ENCODE peak calls at places on chromosomes 12 and 14, in ten cellular contexts. H is stimulated activated CD8-positive, alpha-beta memory T cell treated with anti-CD3 and anti-CD28 coated beads, Interleukin-7, amount 100 ng/mL, for 1 hour; I is fibroblast of the conjunctiva; A is activated T-cell treated with anti-CD3 and anti-CD28 coated beads, Interleukin-2, amount 50 U/mL, for 4 hours; L is AG08396; X is fibroblast of pulmonary artery; R is left cardiac atrium; O is WTC11; Z is osteoblast; P is H4. E is an unnamed sample.

GRCh38 chr12:122121341-122122192 is 43.0 kb downstream of the MLXIP start:
- DNase-seq in H (no peak), I (no peak), A (no peak), L (no peak), X (no peak), R (no peak), O (no peak), Z (no peak), P (no peak), E (no peak)

GRCh38 chr12:12294215-12295005 is 27.6 kb upstream of the LRP6 start:
- DNase-seq in H (no peak), I (no peak), A (no peak), L (peak; percentile 40), X (peak; percentile 58), R (no peak), O (peak; percentile 30), Z (peak; percentile 58), P (no peak), E (no peak)

GRCh38 chr14:72332054-72332453 is 399.8 kb downstream of the RGS6 start:
- DNase-seq in H (no peak), I (no peak), A (no peak), L (no peak), X (no peak), R (no peak), O (no peak), Z (no peak), P (no peak), E (no peak)

GRCh38 chr14:20456971-20457370 is 1.9 kb downstream of the APEX1 start:
- DNase-seq in H (no peak), I (no peak), A (no peak), L (no peak), X (no peak), R (peak; percentile 34), O (no peak), Z (no peak), P (no peak), E (no peak)

GRCh38 chr14:101556566-101557320 is 4.6 kb upstream of the DIO3 start:
- DNase-seq in H (no peak), I (no peak), A (no peak), L (no peak), X (no peak), R (no peak), O (no peak), Z (peak; percentile 87), P (no peak), E (no peak)

GRCh38 chr14:63542231-63542999 is 762 bp downstream of the PPP2R5E start:
- DNase-seq in H (no peak), I (no peak), A (peak; percentile 4), L (no peak), X (no peak), R (peak; percentile 45), O (peak; percentile 36), Z (peak; percentile 58), P (no peak), E (no peak)

GRCh38 chr12:105995986-105996385 is 142.8 kb downstream of the NUAK1 start:
- DNase-seq in H (no peak), I (no peak), A (no peak), L (no peak), X (no peak), R (no peak), O (no peak), Z (no peak), P (peak; percentile 23), E (peak; percentile 55)

GRCh38 chr12:126248871-126249403 is 1183.7 kb downstream of the AACS start:
- DNase-seq in H (no peak), I (no peak), A (no peak), L (no peak), X (peak; percentile 23), R (no peak), O (no peak), Z (no peak), P (no peak), E (no peak)

GRCh38 chr12:109710747-109711595 is 2.7 kb upstream of the FAM222A start:
- DNase-seq in H (no peak), I (no peak), A (no peak), L (peak; percentile 53), X (no peak), R (no peak), O (no peak), Z (peak; percentile 97), P (no peak), E (peak; percentile 24)

GRCh38 chr12:76537923-76538322 is 21.6 kb downstream of the OSBPL8 start:
- DNase-seq in H (no peak), I (no peak), A (no peak), L (no peak), X (no peak), R (no peak), O (no peak), Z (no peak), P (no peak), E (no peak)

GRCh38 chr14:89598548-89599186 is 181.6 kb upstream of the FOXN3 start:
- DNase-seq in H (no peak), I (no peak), A (no peak), L (no peak), X (peak; percentile 38), R (no peak), O (no peak), Z (no peak), P (no peak), E (no peak)

GRCh38 chr14:96741151-96741977 is 55.8 kb upstream of the VRK1 start:
- DNase-seq in H (peak; percentile 59), I (no peak), A (peak; percentile 73), L (peak; percentile 90), X (peak; percentile 44), R (peak; percentile 57), O (peak; percentile 79), Z (peak; percentile 96), P (no peak), E (no peak)

GRCh38 chr12:55741978-55742377 is 944 bp upstream of the GDF11 start:
- DNase-seq in H (no peak), I (no peak), A (no peak), L (no peak), X (no peak), R (no peak), O (no peak), Z (no peak), P (no peak), E (no peak)

GRCh38 chr14:50539051-50539450 is 6.7 kb upstream of the MAP4K5 start:
- DNase-seq in H (no peak), I (no peak), A (no peak), L (no peak), X (no peak), R (no peak), O (no peak), Z (no peak), P (no peak), E (no peak)

GRCh38 chr14:69260246-69260978 is 454 bp downstream of the GALNT16 start:
- DNase-seq in H (no peak), I (no peak), A (no peak), L (peak; percentile 56), X (no peak), R (no peak), O (peak; percentile 76), Z (peak; percentile 84), P (no peak), E (no peak)

GRCh38 chr12:48159976-48160525 is 2.7 kb upstream of the ASB8 start:
- DNase-seq in H (no peak), I (no peak), A (no peak), L (no peak), X (no peak), R (no peak), O (no peak), Z (no peak), P (no peak), E (no peak)

GRCh38 chr14:53110103-53110502 is 43.0 kb downstream of the DDHD1 start:
- DNase-seq in H (no peak), I (no peak), A (no peak), L (no peak), X (no peak), R (no peak), O (no peak), Z (no peak), P (no peak), E (no peak)

E was measured in brain pericyte.